ENCODE peak calls at places on chromosomes 3 and 15, in seven cellular contexts. One of them, this sample, is unnamed.

GRCh38 chr15:75209289-75209676 is 7.6 kb downstream of the C15orf39 start:
- DNase-seq in effector memory CD4-positive, alpha-beta T cell: no peak
- DNase-seq in fibroblast of mammary gland: no peak
- DNase-seq in mucosa of descending colon: no peak
- DNase-seq in endothelial cell: no peak
- DNase-seq in activated CD4-positive, alpha-beta T cell treated with anti-CD3 and anti-CD28 coated beads, Interleukin-2, amount 50 U/mL, for 1 hour: no peak
- DNase-seq in iPS-NIHi11: no peak
- DNase-seq in this sample: no peak

GRCh38 chr15:76954744-76955143 is 23.2 kb downstream of the RCN2 start:
- DNase-seq in endothelial cell: no peak
- DNase-seq in activated CD4-positive, alpha-beta T cell treated with anti-CD3 and anti-CD28 coated beads, Interleukin-2, amount 50 U/mL, for 1 hour: no peak
- DNase-seq in fibroblast of mammary gland: no peak
- DNase-seq in mucosa of descending colon: no peak
- DNase-seq in iPS-NIHi11: no peak
- DNase-seq in effector memory CD4-positive, alpha-beta T cell: no peak
- DNase-seq in this sample: no peak

GRCh38 chr15:100769043-100769974 is 110.3 kb upstream of the ALDH1A3 start:
- DNase-seq in endothelial cell: no peak
- DNase-seq in effector memory CD4-positive, alpha-beta T cell: no peak
- DNase-seq in fibroblast of mammary gland: no peak
- DNase-seq in iPS-NIHi11: no peak
- DNase-seq in mucosa of descending colon: no peak
- DNase-seq in activated CD4-positive, alpha-beta T cell treated with anti-CD3 and anti-CD28 coated beads, Interleukin-2, amount 50 U/mL, for 1 hour: no peak
- DNase-seq in this sample: no peak

GRCh38 chr15:59632714-59633113 is 21.1 kb downstream of the GCNT3 start:
- DNase-seq in iPS-NIHi11: peak
- DNase-seq in effector memory CD4-positive, alpha-beta T cell: no peak
- DNase-seq in fibroblast of mammary gland: peak
- DNase-seq in activated CD4-positive, alpha-beta T cell treated with anti-CD3 and anti-CD28 coated beads, Interleukin-2, amount 50 U/mL, for 1 hour: no peak
- DNase-seq in endothelial cell: peak
- DNase-seq in mucosa of descending colon: no peak
- DNase-seq in this sample: peak

GRCh38 chr15:77514635-77515421 is 94.1 kb downstream of the HMG20A start:
- DNase-seq in effector memory CD4-positive, alpha-beta T cell: no peak
- DNase-seq in iPS-NIHi11: no peak
- DNase-seq in mucosa of descending colon: no peak
- DNase-seq in activated CD4-positive, alpha-beta T cell treated with anti-CD3 and anti-CD28 coated beads, Interleukin-2, amount 50 U/mL, for 1 hour: no peak
- DNase-seq in endothelial cell: no peak
- DNase-seq in fibroblast of mammary gland: no peak
- DNase-seq in this sample: no peak

GRCh38 chr3:181791380-181791779 is 79.7 kb downstream of the SOX2 start:
- DNase-seq in effector memory CD4-positive, alpha-beta T cell: no peak
- DNase-seq in activated CD4-positive, alpha-beta T cell treated with anti-CD3 and anti-CD28 coated beads, Interleukin-2, amount 50 U/mL, for 1 hour: no peak
- DNase-seq in endothelial cell: no peak
- DNase-seq in iPS-NIHi11: no peak
- DNase-seq in mucosa of descending colon: no peak
- DNase-seq in fibroblast of mammary gland: peak
- DNase-seq in this sample: no peak

GRCh38 chr3:129892857-129893615 is 475 bp downstream of the TMCC1 start:
- DNase-seq in endothelial cell: peak
- DNase-seq in fibroblast of mammary gland: peak
- DNase-seq in mucosa of descending colon: peak
- DNase-seq in effector memory CD4-positive, alpha-beta T cell: no peak
- DNase-seq in iPS-NIHi11: peak
- DNase-seq in activated CD4-positive, alpha-beta T cell treated with anti-CD3 and anti-CD28 coated beads, Interleukin-2, amount 50 U/mL, for 1 hour: no peak
- DNase-seq in this sample: no peak

GRCh38 chr3:73740041-73740440 is 115.3 kb upstream of the PDZRN3 start:
- DNase-seq in iPS-NIHi11: no peak
- DNase-seq in fibroblast of mammary gland: no peak
- DNase-seq in mucosa of descending colon: no peak
- DNase-seq in endothelial cell: no peak
- DNase-seq in effector memory CD4-positive, alpha-beta T cell: no peak
- DNase-seq in activated CD4-positive, alpha-beta T cell treated with anti-CD3 and anti-CD28 coated beads, Interleukin-2, amount 50 U/mL, for 1 hour: no peak
- DNase-seq in this sample: peak

GRCh38 chr3:126135056-126135397 is 45.4 kb downstream of the ALDH1L1 start:
- DNase-seq in iPS-NIHi11: no peak
- DNase-seq in activated CD4-positive, alpha-beta T cell treated with anti-CD3 and anti-CD28 coated beads, Interleukin-2, amount 50 U/mL, for 1 hour: no peak
- DNase-seq in effector memory CD4-positive, alpha-beta T cell: no peak
- DNase-seq in mucosa of descending colon: no peak
- DNase-seq in endothelial cell: no peak
- DNase-seq in fibroblast of mammary gland: no peak
- DNase-seq in this sample: no peak

GRCh38 chr15:45198337-45199135 is 10.8 kb upstream of the SHF start:
- DNase-seq in fibroblast of mammary gland: peak
- DNase-seq in activated CD4-positive, alpha-beta T cell treated with anti-CD3 and anti-CD28 coated beads, Interleukin-2, amount 50 U/mL, for 1 hour: peak
- DNase-seq in mucosa of descending colon: peak
- DNase-seq in effector memory CD4-positive, alpha-beta T cell: peak
- DNase-seq in iPS-NIHi11: peak
- DNase-seq in endothelial cell: peak
- DNase-seq in this sample: peak

GRCh38 chr15:81014446-81015093 is 13.8 kb downstream of the TLNRD1 start:
- DNase-seq in endothelial cell: no peak
- DNase-seq in iPS-NIHi11: no peak
- DNase-seq in activated CD4-positive, alpha-beta T cell treated with anti-CD3 and anti-CD28 coated beads, Interleukin-2, amount 50 U/mL, for 1 hour: no peak
- DNase-seq in fibroblast of mammary gland: peak
- DNase-seq in mucosa of descending colon: no peak
- DNase-seq in effector memory CD4-positive, alpha-beta T cell: no peak
- DNase-seq in this sample: no peak

GRCh38 chr3:63937661-63938651 is 25.8 kb upstream of the SCAANT1 start:
- DNase-seq in mucosa of descending colon: no peak
- DNase-seq in iPS-NIHi11: no peak
- DNase-seq in fibroblast of mammary gland: no peak
- DNase-seq in endothelial cell: no peak
- DNase-seq in activated CD4-positive, alpha-beta T cell treated with anti-CD3 and anti-CD28 coated beads, Interleukin-2, amount 50 U/mL, for 1 hour: no peak
- DNase-seq in effector memory CD4-positive, alpha-beta T cell: no peak
- DNase-seq in this sample: no peak

GRCh38 chr3:35679409-35680080 is 40.2 kb downstream of the ARPP21 start:
- DNase-seq in fibroblast of mammary gland: no peak
- DNase-seq in effector memory CD4-positive, alpha-beta T cell: no peak
- DNase-seq in activated CD4-positive, alpha-beta T cell treated with anti-CD3 and anti-CD28 coated beads, Interleukin-2, amount 50 U/mL, for 1 hour: no peak
- DNase-seq in mucosa of descending colon: no peak
- DNase-seq in endothelial cell: no peak
- DNase-seq in iPS-NIHi11: no peak
- DNase-seq in this sample: no peak

GRCh38 chr3:107794664-107795443 is 272.1 kb downstream of the BBX start:
- DNase-seq in endothelial cell: no peak
- DNase-seq in iPS-NIHi11: no peak
- DNase-seq in mucosa of descending colon: no peak
- DNase-seq in effector memory CD4-positive, alpha-beta T cell: no peak
- DNase-seq in fibroblast of mammary gland: peak
- DNase-seq in activated CD4-positive, alpha-beta T cell treated with anti-CD3 and anti-CD28 coated beads, Interleukin-2, amount 50 U/mL, for 1 hour: no peak
- DNase-seq in this sample: peak

GRCh38 chr15:62393196-62393595 is 228.1 kb upstream of the C2CD4B start:
- DNase-seq in endothelial cell: no peak
- DNase-seq in fibroblast of mammary gland: peak
- DNase-seq in mucosa of descending colon: no peak
- DNase-seq in effector memory CD4-positive, alpha-beta T cell: no peak
- DNase-seq in activated CD4-positive, alpha-beta T cell treated with anti-CD3 and anti-CD28 coated beads, Interleukin-2, amount 50 U/mL, for 1 hour: no peak
- DNase-seq in iPS-NIHi11: no peak
- DNase-seq in this sample: no peak

GRCh38 chr15:35545316-35545824 is 595 bp downstream of the DPH6 start:
- DNase-seq in effector memory CD4-positive, alpha-beta T cell: no peak
- DNase-seq in activated CD4-positive, alpha-beta T cell treated with anti-CD3 and anti-CD28 coated beads, Interleukin-2, amount 50 U/mL, for 1 hour: no peak
- DNase-seq in mucosa of descending colon: peak
- DNase-seq in endothelial cell: peak
- DNase-seq in fibroblast of mammary gland: peak
- DNase-seq in iPS-NIHi11: peak
- DNase-seq in this sample: peak